ENCODE peak calls at places on chromosomes 16 and 17, in seven cellular contexts. T is mesendoderm, N is H9, K is neuronal stem cell, X is mesenchymal stem cell, E is IMR-90, A is H1. V is an unnamed sample.

GRCh38 chr17:2053380-2054261 is 1.3 kb upstream of the HIC1 start:
- DNase-seq in X (peak; percentile 86), A (no peak), K (no peak), N (peak; percentile 87), E (peak; percentile 67), T (peak; percentile 76), V (peak; percentile 83)

GRCh38 chr16:80837421-80838263 is 33.2 kb upstream of the CDYL2 start:
- DNase-seq in E (no peak), K (no peak), X (no peak), T (no peak), N (no peak), A (no peak), V (peak; percentile 73)

GRCh38 chr17:15448580-15448956 is 18.9 kb downstream of the CDRT4 start:
- DNase-seq in K (no peak), A (no peak), T (no peak), X (no peak), E (no peak), N (no peak), V (no peak)

GRCh38 chr17:59357219-59357699 is 25.8 kb downstream of the YPEL2 start:
- DNase-seq in E (no peak), A (no peak), T (no peak), X (no peak), K (no peak), N (no peak), V (no peak)

GRCh38 chr16:84829168-84829965 is 9.6 kb downstream of the CRISPLD2 start:
- DNase-seq in T (no peak), K (no peak), X (peak; percentile 88), E (peak; percentile 93), N (no peak), A (no peak), V (no peak)

GRCh38 chr17:36837616-36838272 is 99.5 kb upstream of the LHX1 start:
- DNase-seq in T (peak; percentile 66), K (no peak), X (no peak), A (no peak), E (no peak), N (peak; percentile 70), V (no peak)

GRCh38 chr17:63843387-63844292 is 1.2 kb upstream of the SMARCD2 start:
- DNase-seq in E (peak; percentile 70), A (no peak), K (no peak), T (no peak), X (peak; percentile 18), N (no peak), V (peak; percentile 84)

GRCh38 chr17:61575352-61575975 is 15.6 kb downstream of the NACA2 start:
- DNase-seq in A (no peak), X (no peak), T (no peak), E (peak; percentile 25), K (no peak), N (no peak), V (no peak)

GRCh38 chr17:11282586-11282985 is 41.6 kb downstream of the SHISA6 start:
- DNase-seq in N (peak; percentile 9), A (no peak), E (no peak), K (no peak), T (no peak), X (no peak), V (no peak)

GRCh38 chr16:3158014-3158497 is 23.2 kb downstream of the ZNF213 start:
- DNase-seq in N (no peak), X (peak; percentile 58), T (peak; percentile 36), K (peak; percentile 48), A (no peak), E (no peak), V (peak; percentile 33)

GRCh38 chr16:12043953-12044352 is 67.4 kb downstream of the SNX29 start:
- DNase-seq in K (no peak), T (no peak), A (no peak), E (no peak), X (no peak), N (no peak), V (no peak)

GRCh38 chr16:10946308-10946707 is 1.9 kb downstream of the CLEC16A start:
- DNase-seq in E (no peak), T (peak; percentile 90), X (no peak), A (no peak), N (peak; percentile 71), K (no peak), V (peak; percentile 49)

GRCh38 chr17:77376795-77377751 is 236.3 kb downstream of the SEC14L1 start:
- DNase-seq in T (no peak), E (peak; percentile 92), X (no peak), N (no peak), A (no peak), K (no peak), V (no peak)

GRCh38 chr16:58339452-58339938 is 44.7 kb upstream of the PRSS54 start:
- DNase-seq in N (peak; percentile 67), X (peak; percentile 52), T (peak; percentile 82), K (no peak), A (no peak), E (no peak), V (no peak)

GRCh38 chr17:17783121-17783824 is 53.5 kb downstream of the SREBF1 start:
- DNase-seq in E (no peak), A (peak; percentile 38), T (peak; percentile 80), X (peak; percentile 48), K (peak; percentile 81), N (peak; percentile 91), V (peak; percentile 39)

GRCh38 chr16:3549906-3550305 is 27.3 kb downstream of the NLRC3 start:
- DNase-seq in E (no peak), A (no peak), T (no peak), N (no peak), K (no peak), X (no peak), V (no peak)

GRCh38 chr16:11546522-11547485 is 39.9 kb downstream of the LITAF start:
- DNase-seq in X (peak; percentile 87), A (no peak), K (no peak), N (no peak), T (no peak), E (peak; percentile 85), V (no peak)

GRCh38 chr16:67537636-67538591 is 9.3 kb downstream of the RIPOR1 start:
- DNase-seq in T (peak; percentile 45), N (peak; percentile 50), X (peak; percentile 50), K (no peak), E (no peak), A (no peak), V (peak; percentile 63)

GRCh38 chr16:19203374-19203966 is 35.4 kb downstream of the SYT17 start:
- DNase-seq in N (no peak), X (peak; percentile 15), K (no peak), A (no peak), T (no peak), E (no peak), V (peak; percentile 59)

GRCh38 chr17:15475620-15476354 is 8.4 kb upstream of the CDRT4 start:
- DNase-seq in N (no peak), X (peak; percentile 28), A (no peak), E (peak; percentile 62), T (no peak), K (no peak), V (no peak)

GRCh38 chr16:85580684-85581083 is 32.4 kb upstream of the GSE1 start:
- DNase-seq in A (no peak), N (no peak), E (no peak), X (no peak), T (no peak), K (no peak), V (no peak)

GRCh38 chr17:28807925-28808641 is 34.5 kb downstream of the FAM222B start:
- DNase-seq in K (no peak), A (no peak), X (peak; percentile 97), T (no peak), N (no peak), E (peak; percentile 92), V (no peak)

GRCh38 chr17:61155590-61156181 is 244.0 kb upstream of the TBX2 start:
- DNase-seq in E (no peak), X (no peak), N (no peak), T (peak; percentile 44), A (no peak), K (no peak), V (no peak)

GRCh38 chr16:48576927-48577326 is 33.1 kb downstream of the N4BP1 start:
- DNase-seq in X (no peak), T (peak; percentile 35), A (no peak), N (no peak), E (peak; percentile 28), K (no peak), V (no peak)

GRCh38 chr16:47565454-47565853 is 104.3 kb downstream of the PHKB start:
- DNase-seq in N (no peak), X (peak; percentile 69), E (peak; percentile 66), T (no peak), K (no peak), A (no peak), V (peak; percentile 7)

GRCh38 chr16:30715777-30716445 is 16.9 kb downstream of the SRCAP start:
- DNase-seq in N (no peak), X (peak; percentile 60), A (no peak), T (no peak), E (peak; percentile 36), K (no peak), V (peak; percentile 60)

GRCh38 chr16:2072926-2073325 is 25.1 kb downstream of the TSC2 start:
- DNase-seq in N (no peak), X (no peak), A (no peak), K (no peak), E (no peak), T (no peak), V (no peak)

DNA sequence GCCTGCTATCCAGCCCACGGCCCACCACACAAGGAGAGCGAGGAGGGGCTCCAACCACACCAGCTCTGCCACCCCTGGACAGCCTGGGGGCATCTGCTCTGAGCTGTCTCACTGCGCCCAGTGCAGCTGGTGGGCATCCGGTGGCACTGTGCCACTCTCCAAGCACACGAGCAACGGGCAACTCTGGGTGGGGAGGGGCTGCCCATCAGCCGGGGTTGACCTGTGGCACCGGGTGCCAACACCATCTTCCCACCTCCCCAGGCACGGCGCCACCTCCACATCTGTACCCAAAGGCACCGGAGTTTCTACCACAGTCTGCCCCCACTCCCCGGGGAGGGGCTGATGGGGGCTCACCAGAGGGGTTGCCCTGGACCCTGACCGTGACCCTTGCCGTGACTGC is 241.8 kb downstream of the RBFOX3 start:
- DNase-seq in A (no peak), N (no peak), T (no peak), E (no peak), X (no peak), K (no peak), V (no peak)
- H3K23ac ChIP-seq in A (no peak overlapping the region), N (no peak overlapping the region), T (no peak overlapping the region), E (no peak overlapping the region), X (no peak overlapping the region), K (peak overlapping the region; percentile 8), V (no peak overlapping the region)

GRCh38 chr17:62741290-62741689 is 66.8 kb downstream of the MARCHF10 start:
- DNase-seq in X (no peak), K (no peak), N (no peak), A (no peak), T (no peak), E (no peak), V (peak; percentile 91)
- H3K23ac ChIP-seq in X (no peak overlapping the region), K (no peak overlapping the region), N (no peak overlapping the region), A (no peak overlapping the region), T (no peak overlapping the region), E (no peak overlapping the region), V (no peak overlapping the region)

DNA sequence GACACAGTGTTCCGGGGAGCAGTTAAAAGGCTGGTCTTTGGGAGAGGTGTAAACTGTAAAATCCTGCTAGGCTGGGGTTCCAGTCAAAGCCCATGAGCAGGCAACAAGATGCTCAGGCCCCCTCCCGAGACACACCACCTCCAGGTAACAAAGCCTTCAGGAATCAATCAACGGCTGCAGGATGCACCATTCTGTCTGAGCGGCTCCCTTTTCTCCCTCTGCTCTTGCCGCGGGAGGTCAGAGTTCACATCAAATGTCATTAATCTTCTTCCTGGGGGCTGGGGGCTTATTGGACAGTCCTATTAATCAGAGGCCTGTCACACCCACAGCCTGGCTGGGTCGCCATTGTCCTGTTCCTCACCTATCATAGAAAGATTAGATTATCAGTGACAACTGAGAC is 11.8 kb upstream of the CCDC182 start:
- DNase-seq in K (no peak), T (peak; percentile 84), E (no peak), A (no peak), X (no peak), N (no peak), V (no peak)
- H3K23ac ChIP-seq in K (no peak overlapping the region), T (no peak overlapping the region), E (no peak overlapping the region), A (no peak overlapping the region), X (no peak overlapping the region), N (no peak overlapping the region), V (no peak overlapping the region)

GRCh38 chr17:13410874-13411273 is 190.9 kb downstream of the HS3ST3A1 start:
- DNase-seq in N (no peak), X (no peak), E (peak; percentile 44), T (no peak), A (no peak), K (no peak), V (no peak)
- H3K23ac ChIP-seq in N (no peak overlapping the region), X (no peak overlapping the region), E (no peak overlapping the region), T (no peak overlapping the region), A (no peak overlapping the region), K (no peak overlapping the region), V (no peak overlapping the region)